ENCODE peak calls at places on chromosomes 6 and 20, in eight cellular contexts. E is stimulated activated CD4-positive, alpha-beta T cell treated with anti-CD3 and anti-CD28 coated beads, Interleukin-1b, Interleukin-23, amount 100 ng/mL, for 4 hours; W is Caki2; V is GM04504; U is NCI-H526; Y is HS-27A; N is HFF-Myc; F is cardiac septum. D is an unnamed sample.

GRCh38 chr6:170212956-170213636 is 77.8 kb downstream of the DLL1 start:
- DNase-seq in E (no peak), W (no peak), U (no peak), F (peak), V (no peak), N (no peak), Y (no peak), D (no peak)

GRCh38 chr6:106442351-106442750 is 81.8 kb downstream of the CRYBG1 start:
- DNase-seq in E (no peak), U (peak), N (no peak), V (no peak), Y (no peak), W (no peak), F (no peak), D (no peak)

GRCh38 chr6:117072134-117072533 is 193.2 kb upstream of the VGLL2 start:
- DNase-seq in Y (no peak), E (no peak), U (no peak), W (no peak), F (no peak), V (no peak), N (no peak), D (peak)

GRCh38 chr6:166619912-166620311 is 7.1 kb downstream of the RPS6KA2 start:
- DNase-seq in F (no peak), U (no peak), V (peak), Y (peak), E (no peak), W (no peak), N (peak), D (peak)

GRCh38 chr20:35120012-35120701 is 27.0 kb downstream of the EDEM2 start:
- DNase-seq in F (no peak), U (no peak), N (no peak), Y (peak), W (no peak), V (no peak), E (no peak), D (peak)

GRCh38 chr6:121520337-121521163 is 85.1 kb downstream of the GJA1 start:
- DNase-seq in N (no peak), W (peak), F (no peak), V (no peak), Y (peak), U (no peak), E (no peak), D (peak)

GRCh38 chr6:30835576-30835975 is 48.7 kb upstream of the DDR1 start:
- DNase-seq in E (no peak), U (no peak), W (no peak), N (no peak), Y (no peak), F (no peak), V (no peak), D (no peak)

GRCh38 chr6:33853026-33853425 is 49.2 kb upstream of the MLN start:
- DNase-seq in V (no peak), N (no peak), Y (no peak), W (no peak), E (no peak), F (no peak), U (no peak), D (no peak)

GRCh38 chr6:42963855-42964605 is 3.5 kb downstream of the GNMT start:
- DNase-seq in F (no peak), V (no peak), N (no peak), W (peak), Y (no peak), E (no peak), U (peak), D (peak)

GRCh38 chr6:33254591-33254990 is 17.1 kb downstream of the VPS52 start:
- DNase-seq in F (no peak), W (no peak), N (no peak), Y (no peak), V (no peak), E (no peak), U (no peak), D (no peak)